ENCODE peak calls at places on chromosomes 3 and 15, in five cellular contexts. W, U, T, I and S are unnamed samples.

GRCh38 chr15:92878593-92879053 is 21.5 kb upstream of the CHD2 start:
- DNase-seq in T (no peak), I (no peak), U (no peak), W (no peak), S (no peak)

GRCh38 chr3:128280466-128281455 is 127.5 kb downstream of the EEFSEC start:
- DNase-seq in W (no peak), U (no peak), T (no peak), I (no peak), S (no peak)

GRCh38 chr3:127368186-127369032 is 80.6 kb upstream of the PRR20G start:
- DNase-seq in W (no peak), U (no peak), T (no peak), I (no peak), S (no peak)

GRCh38 chr3:25325229-25325628 is 102.8 kb upstream of the RARB start:
- DNase-seq in U (no peak), T (no peak), I (no peak), W (no peak), S (no peak)

GRCh38 chr15:28033443-28033842 is 65.7 kb downstream of the OCA2 start:
- DNase-seq in W (no peak), U (no peak), I (no peak), T (no peak), S (no peak)

GRCh38 chr15:76353903-76354302 is 17.3 kb downstream of the ISL2 start:
- DNase-seq in T (no peak), I (no peak), W (no peak), U (no peak), S (no peak)

GRCh38 chr15:66845266-66845785 is 143.3 kb downstream of the SMAD6 start:
- DNase-seq in U (no peak), T (no peak), I (no peak), W (no peak), S (no peak)

GRCh38 chr3:171135536-171135935 is 109.0 kb upstream of the SLC2A2 start:
- DNase-seq in I (no peak), T (no peak), W (no peak), U (no peak), S (no peak)

GRCh38 chr15:37107071-37107753 is 6.9 kb upstream of the MEIS2 start:
- DNase-seq in I (no peak), T (no peak), W (no peak), U (no peak), S (no peak)

GRCh38 chr15:77627067-77627466 is 5.6 kb downstream of the LINGO1 start:
- DNase-seq in I (no peak), U (no peak), T (no peak), W (no peak), S (no peak)

GRCh38 chr3:127068111-127068810 is 85.3 kb downstream of the PLXNA1 start:
- DNase-seq in I (no peak), U (no peak), W (peak; percentile 5), T (no peak), S (no peak)

GRCh38 chr3:102174832-102175374 is 259.9 kb upstream of the ZPLD1 start:
- DNase-seq in W (no peak), U (no peak), T (no peak), I (no peak), S (no peak)

GRCh38 chr15:62618432-62618831 is 424.1 kb upstream of the TPM1 start:
- DNase-seq in W (no peak), U (no peak), T (no peak), I (no peak), S (peak; percentile 88)

GRCh38 chr15:47987908-47988532 is 132.8 kb upstream of the SLC24A5 start:
- DNase-seq in U (peak; percentile 32), T (no peak), W (peak; percentile 23), I (peak; percentile 83), S (no peak)

GRCh38 chr3:179421500-179421899 is 29.8 kb downstream of the GNB4 start:
- DNase-seq in T (no peak), W (no peak), U (peak; percentile 42), I (peak; percentile 21), S (no peak)

GRCh38 chr3:178174201-178174880 is 361.9 kb upstream of the KCNMB2 start:
- DNase-seq in T (no peak), U (no peak), W (no peak), I (no peak), S (no peak)

GRCh38 chr3:125179528-125180240 is 32.9 kb downstream of the SLC12A8 start:
- DNase-seq in T (no peak), I (peak; percentile 11), W (no peak), U (no peak), S (no peak)

GRCh38 chr3:52031896-52032295 is 24.5 kb downstream of the DUSP7 start:
- DNase-seq in U (no peak), I (no peak), W (no peak), T (no peak), S (no peak)

GRCh38 chr15:55742498-55742926 is 440 bp downstream of the PRTG start:
- DNase-seq in T (peak; percentile 18), I (peak; percentile 14), U (no peak), W (peak; percentile 35), S (no peak)

GRCh38 chr3:101809178-101810022 is 30.4 kb downstream of the NXPE3 start:
- DNase-seq in T (no peak), U (no peak), I (peak; percentile 83), W (peak; percentile 44), S (peak; percentile 35)

GRCh38 chr3:4981688-4982494 is 2.7 kb downstream of the BHLHE40 start:
- DNase-seq in T (no peak), W (no peak), I (no peak), U (no peak), S (no peak)

GRCh38 chr3:159045279-159045678 is 243.4 kb downstream of the MFSD1 start:
- DNase-seq in I (no peak), U (no peak), T (no peak), W (no peak), S (no peak)

GRCh38 chr15:66603301-66604179 is 37.7 kb upstream of the LCTL start:
- DNase-seq in W (peak; percentile 77), U (peak; percentile 47), T (peak; percentile 58), I (peak; percentile 49), S (peak; percentile 51)

GRCh38 chr3:131348911-131349310 is 32.7 kb upstream of the NUDT16 start:
- DNase-seq in T (no peak), U (no peak), W (no peak), I (no peak), S (no peak)

GRCh38 chr15:77537006-77537405 is 95.7 kb downstream of the LINGO1 start:
- DNase-seq in I (no peak), T (no peak), W (no peak), U (no peak), S (no peak)

GRCh38 chr3:100463002-100463401 is 29.4 kb upstream of the TMEM45A start:
- DNase-seq in W (peak; percentile 30), I (peak; percentile 69), U (peak; percentile 12), T (no peak), S (peak; percentile 43)

GRCh38 chr3:66789584-66790237 is 208.4 kb upstream of the KBTBD8 start:
- DNase-seq in U (no peak), W (no peak), I (no peak), T (no peak), S (no peak)

GRCh38 chr3:132787616-132788015 is 65.4 kb upstream of the NPHP3 start:
- DNase-seq in I (no peak), T (no peak), W (no peak), U (no peak), S (no peak)

GRCh38 chr15:41506796-41507341 is 6.8 kb downstream of the LTK start:
- DNase-seq in T (no peak), U (no peak), W (no peak), I (peak; percentile 2), S (no peak)

GRCh38 chr3:188974856-188975611 is 196.7 kb upstream of the TPRG1 start:
- DNase-seq in T (no peak), W (no peak), I (peak; percentile 96), U (no peak), S (no peak)

GRCh38 chr3:159127021-159127392 is 325.2 kb downstream of the MFSD1 start:
- DNase-seq in W (no peak), I (no peak), U (no peak), T (no peak), S (no peak)

GRCh38 chr3:123708531-123708930 is 123.7 kb upstream of the HACD2 start:
- DNase-seq in U (no peak), I (no peak), W (no peak), T (no peak), S (no peak)

GRCh38 chr15:28861031-28861534 is 12.6 kb upstream of the GOLGA6L7 start:
- DNase-seq in W (no peak), T (no peak), U (no peak), I (no peak), S (no peak)

GRCh38 chr3:3998140-3998977 is 199.1 kb downstream of the LRRN1 start:
- DNase-seq in T (no peak), I (peak; percentile 66), W (peak; percentile 38), U (peak; percentile 27), S (no peak)

GRCh38 chr3:53044371-53045106 is 1.3 kb downstream of the SFMBT1 start:
- DNase-seq in T (peak; percentile 65), U (peak; percentile 19), W (peak; percentile 56), I (peak; percentile 50), S (no peak)

GRCh38 chr3:182902236-182902635 is 78.1 kb downstream of the DCUN1D1 start:
- DNase-seq in T (no peak), U (no peak), W (no peak), I (no peak), S (no peak)

GRCh38 chr3:89025185-89025584 is 82.2 kb upstream of the EPHA3 start:
- DNase-seq in W (no peak), U (no peak), I (no peak), T (no peak), S (no peak)

GRCh38 chr3:98333989-98334606 is 19.6 kb upstream of the OR5K4 start:
- DNase-seq in U (no peak), T (no peak), I (peak; percentile 76), W (peak; percentile 35), S (no peak)